ENCODE peak calls at places on chromosome 15, in seven cellular contexts. L is ovary, O is kidney epithelial cell, E is adrenal gland, A is stomach, F is heart left ventricle, Y is AG04450. Z is an unnamed sample.

GRCh38 chr15:90667063-90667754 is 49.9 kb upstream of the BLM start:
- DNase-seq in L (no peak), O (no peak), E (no peak), A (no peak), F (no peak), Y (no peak), Z (no peak)

GRCh38 chr15:47961401-47962090 is 159.2 kb upstream of the SLC24A5 start:
- DNase-seq in L (no peak), O (no peak), E (no peak), A (no peak), F (no peak), Y (no peak), Z (no peak)

GRCh38 chr15:62647195-62647865 is 395.2 kb upstream of the TPM1 start:
- DNase-seq in L (no peak), O (peak; percentile 88), E (peak; percentile 86), A (peak; percentile 55), F (no peak), Y (no peak), Z (no peak)

GRCh38 chr15:40347559-40348470 is 3.0 kb upstream of the PHGR1 start:
- DNase-seq in L (no peak), O (no peak), E (no peak), A (peak; percentile 59), F (no peak), Y (no peak), Z (no peak)

GRCh38 chr15:72231847-72232461 is 964 bp upstream of the PKM start:
- DNase-seq in L (no peak), O (peak; percentile 41), E (peak; percentile 88), A (peak; percentile 45), F (peak; percentile 68), Y (no peak), Z (peak; percentile 41)

GRCh38 chr15:51726302-51727073 is 11.0 kb downstream of the LYSMD2 start:
- DNase-seq in L (peak; percentile 57), O (peak; percentile 76), E (peak; percentile 66), A (no peak), F (peak; percentile 76), Y (peak; percentile 68), Z (peak; percentile 63)

GRCh38 chr15:71115567-71116351 is 488 bp downstream of the THSD4 start:
- DNase-seq in L (no peak), O (no peak), E (peak; percentile 63), A (peak; percentile 66), F (peak; percentile 54), Y (no peak), Z (no peak)

GRCh38 chr15:62782100-62782791 is 260.3 kb upstream of the TPM1 start:
- DNase-seq in L (peak; percentile 72), O (peak; percentile 61), E (peak; percentile 76), A (peak; percentile 86), F (peak; percentile 91), Y (peak; percentile 59), Z (peak; percentile 54)

GRCh38 chr15:57680021-57680420 is 26.5 kb upstream of the POLR2M start:
- DNase-seq in L (no peak), O (peak; percentile 39), E (peak; percentile 19), A (no peak), F (no peak), Y (no peak), Z (peak; percentile 50)

GRCh38 chr15:96561593-96561992 is 231.1 kb downstream of the NR2F2 start:
- DNase-seq in L (no peak), O (no peak), E (no peak), A (no peak), F (no peak), Y (no peak), Z (no peak)

GRCh38 chr15:33031324-33031736 is 163.2 kb downstream of the FMN1 start:
- DNase-seq in L (no peak), O (no peak), E (no peak), A (no peak), F (no peak), Y (no peak), Z (peak; percentile 73)

GRCh38 chr15:70504305-70504951 is 258.9 kb downstream of the UACA start:
- DNase-seq in L (peak; percentile 80), O (no peak), E (peak; percentile 69), A (peak; percentile 47), F (peak; percentile 73), Y (no peak), Z (no peak)

GRCh38 chr15:39874890-39875549 is 45.0 kb downstream of the GPR176 start:
- DNase-seq in L (no peak), O (no peak), E (peak; percentile 51), A (peak; percentile 36), F (no peak), Y (no peak), Z (no peak)

GRCh38 chr15:65529754-65530317 is 427 bp upstream of the HACD3 start:
- DNase-seq in L (no peak), O (no peak), E (no peak), A (no peak), F (no peak), Y (no peak), Z (no peak)

GRCh38 chr15:41154412-41154811 is 38.3 kb upstream of the INO80 start:
- DNase-seq in L (no peak), O (no peak), E (peak; percentile 22), A (no peak), F (no peak), Y (no peak), Z (no peak)

GRCh38 chr15:99925661-99926461 is 192.6 kb upstream of the LYSMD4 start:
- DNase-seq in L (peak; percentile 73), O (no peak), E (peak; percentile 33), A (peak; percentile 77), F (peak; percentile 68), Y (no peak), Z (no peak)

GRCh38 chr15:59199775-59200465 is 6.7 kb upstream of the LDHAL6B start:
- DNase-seq in L (no peak), O (peak; percentile 60), E (no peak), A (no peak), F (no peak), Y (no peak), Z (peak; percentile 32)

GRCh38 chr15:26892678-26893077 is 25.8 kb downstream of the GABRA5 start:
- DNase-seq in L (no peak), O (no peak), E (no peak), A (no peak), F (no peak), Y (no peak), Z (no peak)

GRCh38 chr15:23686466-23687142 is 501 bp downstream of the NDN start:
- DNase-seq in L (peak; percentile 17), O (no peak), E (peak; percentile 3), A (no peak), F (no peak), Y (no peak), Z (no peak)
- H3K4me3 ChIP-seq in L (peak overlapping the region; percentile 55), O (peak overlapping the region; percentile 58), E (peak overlapping the region; percentile 71), A (peak overlapping the region; percentile 57), F (peak overlapping the region; percentile 41), Y (peak overlapping the region; percentile 66), Z (peak overlapping the region; percentile 62)

GRCh38 chr15:98853161-98853560 is 154.4 kb downstream of the PGPEP1L start:
- DNase-seq in L (peak; percentile 84), O (no peak), E (peak; percentile 89), A (peak; percentile 90), F (peak; percentile 85), Y (peak; percentile 81), Z (peak; percentile 87)

GRCh38 chr15:98854496-98854895 is 153.1 kb downstream of the PGPEP1L start:
- DNase-seq in L (no peak), O (no peak), E (no peak), A (peak; percentile 57), F (peak; percentile 69), Y (no peak), Z (no peak)

GRCh38 chr15:98855815-98856539 is 151.6 kb downstream of the PGPEP1L start:
- DNase-seq in L (no peak), O (no peak), E (peak; percentile 58), A (no peak), F (no peak), Y (no peak), Z (no peak)

GRCh38 chr15:98855067-98855814 is 152.4 kb downstream of the PGPEP1L start:
- DNase-seq in L (no peak), O (no peak), E (no peak), A (no peak), F (no peak), Y (no peak), Z (no peak)

DNA sequence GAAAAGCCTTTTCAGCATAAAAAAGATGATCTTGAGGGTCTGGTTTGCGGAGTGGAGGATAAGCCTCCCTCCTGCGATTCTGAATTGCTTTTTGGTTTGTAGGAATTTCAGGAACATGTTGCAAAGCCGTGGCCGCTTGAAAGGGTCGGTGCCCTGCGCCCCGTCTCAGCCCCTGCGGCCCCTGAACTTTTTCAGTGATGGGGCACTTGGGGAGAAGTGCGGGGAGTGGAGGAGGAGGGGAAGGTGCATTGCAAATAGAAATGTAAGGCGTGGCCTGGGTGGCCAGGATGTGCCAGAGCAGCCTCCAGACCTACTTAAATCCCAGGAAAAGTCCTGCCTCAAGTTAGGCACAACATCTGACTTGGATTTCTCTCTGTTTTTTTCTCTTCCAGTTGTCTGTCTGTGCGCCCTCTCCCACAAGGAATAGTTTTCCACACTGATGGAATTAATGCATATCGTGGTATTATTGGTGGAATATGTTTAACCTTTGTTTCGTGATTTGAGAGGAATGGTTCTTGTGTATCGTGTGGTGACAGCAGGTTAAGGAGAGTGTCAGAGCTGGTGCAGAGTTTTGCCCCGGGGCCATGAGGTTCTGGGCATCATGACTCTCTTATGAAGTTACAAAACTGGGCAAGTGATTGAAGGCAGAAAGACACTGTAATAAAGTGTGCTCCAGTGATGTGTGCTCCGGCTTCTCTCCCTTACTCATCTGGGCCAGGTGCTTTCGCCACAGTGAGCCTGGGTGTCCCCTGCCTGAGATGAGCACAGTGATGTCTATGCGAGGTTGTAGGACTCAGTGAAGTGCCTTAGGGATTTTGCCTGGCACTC is 153.8 kb downstream of the PGPEP1L start:
- DNase-seq in L (no peak), O (no peak), E (no peak), A (no peak), F (no peak), Y (no peak), Z (no peak)
- H3K4me3 ChIP-seq in L (peak overlapping the region; percentile 54), O (peak overlapping the region; percentile 17), E (peak overlapping the region; percentile 75), A (peak overlapping the region; percentile 55), F (no peak overlapping the region), Y (peak overlapping the region; percentile 68), Z (peak overlapping the region; percentile 64)

DNA sequence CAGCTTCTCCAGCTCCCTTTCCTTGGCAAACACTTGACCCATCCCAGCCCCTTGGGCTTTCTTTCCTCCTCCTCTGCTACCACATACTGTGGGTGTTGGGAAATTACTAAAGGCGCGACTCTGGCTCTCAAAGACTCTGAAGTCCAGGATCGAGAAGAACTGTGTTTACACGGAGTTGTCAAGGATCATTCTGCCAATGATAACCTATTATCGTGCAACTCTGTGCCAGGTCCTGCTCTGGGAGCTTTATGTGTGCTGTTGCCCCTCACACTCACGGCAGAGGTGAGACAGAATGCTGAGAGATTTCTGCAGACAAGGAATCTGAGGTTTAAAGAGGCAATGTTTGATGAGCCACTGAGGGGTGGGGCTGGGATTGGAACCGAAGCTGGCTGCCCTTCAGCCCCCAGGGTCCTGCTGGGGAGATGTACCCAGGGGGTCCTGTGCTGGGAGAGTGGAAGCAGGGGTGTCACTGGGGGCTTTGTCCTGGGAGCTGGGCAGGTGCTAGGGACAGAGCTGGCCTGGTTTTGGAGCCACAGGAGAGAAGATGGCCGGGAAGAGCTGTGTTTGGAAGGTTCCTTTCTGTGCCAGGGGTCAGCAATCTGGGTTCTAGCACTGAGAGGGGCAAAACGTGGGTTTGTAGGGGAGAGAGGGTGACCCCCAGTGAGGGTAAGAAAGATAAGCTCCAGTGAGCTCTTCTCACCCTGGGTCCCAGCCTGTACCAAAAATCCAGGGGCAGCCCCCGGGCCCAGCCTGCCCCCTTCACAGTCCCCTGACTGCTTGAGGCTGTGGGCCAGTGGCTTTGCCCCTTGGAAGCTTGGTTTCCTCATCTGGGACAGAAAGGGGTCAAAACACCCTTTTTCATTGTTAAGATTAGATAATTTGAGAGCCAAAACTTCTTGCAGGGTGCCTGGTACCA is 69.4 kb downstream of the SMAD3 start:
- DNase-seq in L (peak; percentile 36), O (no peak), E (no peak), A (no peak), F (no peak), Y (no peak), Z (no peak)
- H3K4me3 ChIP-seq in L (no peak overlapping the region), O (no peak overlapping the region), E (no peak overlapping the region), A (no peak overlapping the region), F (no peak overlapping the region), Y (no peak overlapping the region), Z (no peak overlapping the region)

GRCh38 chr15:68299436-68299835 is 21.9 kb downstream of the FEM1B start:
- DNase-seq in L (no peak), O (no peak), E (peak; percentile 57), A (no peak), F (no peak), Y (no peak), Z (no peak)
- H3K4me3 ChIP-seq in L (peak overlapping the region; percentile 16), O (no peak overlapping the region), E (peak overlapping the region; percentile 49), A (peak overlapping the region; percentile 11), F (peak overlapping the region; percentile 8), Y (no peak overlapping the region), Z (no peak overlapping the region)